ENCODE peak calls at places on chromosomes 1 and 21, in six cellular contexts. G, K, Y, T, R and Q are unnamed samples.
A peak's percentile ranks its signal among the peaks of the same experiment; 100 is the strongest.

GRCh38 chr1:86500731-86501130 is 32.0 kb downstream of the CLCA1 start:
- DNase-seq in G (no peak), K (no peak), Y (no peak), T (no peak), R (no peak), Q (no peak)

GRCh38 chr1:6281511-6282402 is 20.9 kb upstream of the GPR153 start:
- DNase-seq in G (no peak), K (no peak), Y (no peak), T (no peak), R (no peak), Q (no peak)

GRCh38 chr21:14602418-14602987 is 56.4 kb upstream of the SAMSN1 start:
- DNase-seq in G (no peak), K (no peak), Y (no peak), T (no peak), R (no peak), Q (no peak)

GRCh38 chr1:1337793-1338147 is 6.7 kb downstream of the TAS1R3 start:
- DNase-seq in G (no peak), K (no peak), Y (no peak), T (peak; percentile 93), R (no peak), Q (peak; percentile 91)

GRCh38 chr21:45309541-45310381 is 22.1 kb upstream of the POFUT2 start:
- DNase-seq in G (peak; percentile 29), K (no peak), Y (no peak), T (no peak), R (no peak), Q (peak; percentile 43)

GRCh38 chr1:203287109-203287893 is 18.0 kb upstream of the BTG2 start:
- DNase-seq in G (peak; percentile 55), K (peak; percentile 62), Y (peak; percentile 55), T (peak; percentile 87), R (peak; percentile 98), Q (peak; percentile 71)

GRCh38 chr1:153228481-153228880 is 11.1 kb downstream of the PRR9 start:
- DNase-seq in G (no peak), K (no peak), Y (no peak), T (no peak), R (no peak), Q (no peak)

GRCh38 chr1:33181906-33182305 is at the start of gene TRIM62:
- DNase-seq in G (peak; percentile 91), K (peak; percentile 75), Y (peak; percentile 48), T (peak; percentile 99), R (no peak), Q (peak; percentile 93)

GRCh38 chr1:160357286-160358002 is 9.4 kb upstream of the NHLH1 start:
- DNase-seq in G (no peak), K (no peak), Y (no peak), T (no peak), R (no peak), Q (no peak)

GRCh38 chr1:187838335-187839293 is 1009.9 kb downstream of the PLA2G4A start:
- DNase-seq in G (no peak), K (no peak), Y (no peak), T (no peak), R (no peak), Q (no peak)

GRCh38 chr1:32702599-32703478 is at the start of gene SYNC:
- DNase-seq in G (peak; percentile 77), K (no peak), Y (no peak), T (peak; percentile 98), R (no peak), Q (peak; percentile 67)

GRCh38 chr1:165355977-165356811 is at the start of gene LMX1A:
- DNase-seq in G (no peak), K (no peak), Y (no peak), T (no peak), R (no peak), Q (peak; percentile 84)

GRCh38 chr1:119675349-119676343 is 27.6 kb upstream of the ZNF697 start:
- DNase-seq in G (peak; percentile 38), K (peak; percentile 85), Y (peak; percentile 22), T (peak; percentile 86), R (peak; percentile 42), Q (peak; percentile 92)

GRCh38 chr1:1918901-1919303 is at the start of gene TMEM52:
- DNase-seq in G (no peak), K (peak; percentile 60), Y (no peak), T (peak; percentile 95), R (no peak), Q (no peak)

GRCh38 chr21:43585924-43586411 is 73.3 kb downstream of the HSF2BP start:
- DNase-seq in G (no peak), K (peak; percentile 92), Y (no peak), T (no peak), R (no peak), Q (peak; percentile 75)

GRCh38 chr1:76254165-76255043 is 179.9 kb downstream of the ST6GALNAC3 start:
- DNase-seq in G (no peak), K (no peak), Y (no peak), T (no peak), R (no peak), Q (no peak)

GRCh38 chr1:173393655-173393993 is 83.5 kb upstream of the PRDX6 start:
- DNase-seq in G (no peak), K (no peak), Y (no peak), T (no peak), R (no peak), Q (no peak)

GRCh38 chr1:8222789-8223188 is 95.1 kb upstream of the SLC45A1 start:
- DNase-seq in G (no peak), K (no peak), Y (no peak), T (no peak), R (no peak), Q (no peak)

GRCh38 chr1:3054474-3054873 is 14.5 kb upstream of the PRDM16 start:
- DNase-seq in G (peak; percentile 5), K (no peak), Y (no peak), T (no peak), R (no peak), Q (no peak)

GRCh38 chr1:3055051-3055450 is 14.0 kb upstream of the PRDM16 start:
- DNase-seq in G (no peak), K (no peak), Y (no peak), T (no peak), R (no peak), Q (no peak)

GRCh38 chr1:3058263-3059030 is 10.6 kb upstream of the PRDM16 start:
- DNase-seq in G (no peak), K (no peak), Y (no peak), T (no peak), R (no peak), Q (no peak)

GRCh38 chr1:3053986-3054385 is 15.0 kb upstream of the PRDM16 start:
- DNase-seq in G (no peak), K (no peak), Y (no peak), T (no peak), R (no peak), Q (peak; percentile 13)

DNA sequence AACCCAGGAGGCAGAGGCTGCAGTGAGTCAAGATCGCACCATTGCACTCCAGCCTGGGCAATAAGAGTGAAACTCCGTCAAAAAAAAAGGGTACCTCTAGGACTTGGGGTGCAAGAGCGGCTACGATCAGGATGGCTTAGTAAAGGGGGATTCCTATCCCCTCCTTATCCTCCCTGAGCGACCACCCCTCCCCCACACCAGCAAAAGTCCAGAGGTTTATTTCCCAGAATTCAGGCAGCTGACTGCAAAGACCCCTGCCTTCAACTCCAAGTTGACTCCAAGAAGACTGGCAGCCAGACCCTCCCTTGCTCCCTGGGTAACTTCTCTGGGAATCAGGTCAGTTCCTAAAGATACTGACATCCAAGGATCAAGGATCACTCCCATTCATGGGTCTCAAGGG is 12.4 kb upstream of the PRDM16 start:
- DNase-seq in G (no peak), K (no peak), Y (no peak), T (no peak), R (no peak), Q (no peak)
- H3K27me3 ChIP-seq in G (peaks cover 39% of the 10 kb centered on the region), K (no peaks in the 10 kb centered on the region), Y (no peaks in the 10 kb centered on the region), T (peaks cover 9% of the 10 kb centered on the region), R (no peaks in the 10 kb centered on the region), Q (peaks cover 50% of the 10 kb centered on the region)

DNA sequence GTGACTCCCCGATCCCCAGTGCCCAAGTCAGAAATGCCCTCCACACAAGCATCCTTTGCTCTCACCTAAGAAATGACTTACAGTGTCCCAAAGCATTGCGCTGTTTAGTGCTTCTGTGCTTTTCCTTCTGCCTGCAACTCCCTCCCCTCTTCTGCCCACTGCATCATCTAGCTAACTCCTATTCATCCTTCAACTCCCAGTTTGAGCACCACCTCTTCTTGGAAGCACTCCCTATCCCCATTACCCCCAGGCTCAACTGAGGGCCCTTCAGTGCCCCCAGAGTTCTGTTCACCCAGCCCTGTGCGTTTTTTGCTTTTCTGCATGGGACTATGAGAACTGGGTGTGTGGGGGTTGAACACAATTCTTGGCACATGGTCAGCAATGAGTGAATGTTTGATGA is 10.0 kb downstream of the KCNQ4 start:
- DNase-seq in G (no peak), K (no peak), Y (no peak), T (no peak), R (no peak), Q (no peak)
- H3K27me3 ChIP-seq in G (no peaks in the 10 kb centered on the region), K (no peaks in the 10 kb centered on the region), Y (no peaks in the 10 kb centered on the region), T (no peaks in the 10 kb centered on the region), R (no peaks in the 10 kb centered on the region), Q (no peaks in the 10 kb centered on the region)

DNA sequence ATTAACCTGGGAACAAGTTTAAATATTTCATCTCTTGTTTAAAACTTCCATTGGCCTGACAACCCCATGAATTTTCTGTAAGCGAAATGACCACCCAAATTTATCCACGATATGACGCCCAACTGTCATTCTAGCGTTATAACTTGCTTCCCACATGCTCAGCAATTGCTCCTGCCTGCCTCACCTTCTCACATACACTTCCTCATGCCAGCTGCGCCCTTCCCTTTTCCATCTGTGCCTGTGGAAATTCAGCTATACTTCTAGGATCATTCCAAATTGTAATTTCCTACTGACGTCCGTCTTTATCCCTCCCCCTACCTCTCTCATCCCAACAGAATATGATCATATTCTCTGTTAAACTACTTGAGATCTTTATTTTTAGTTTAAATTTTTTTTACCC is 248.0 kb downstream of the RGS7 start:
- DNase-seq in G (no peak), K (no peak), Y (no peak), T (no peak), R (no peak), Q (no peak)
- H3K27me3 ChIP-seq in G (no peaks in the 10 kb centered on the region), K (no peaks in the 10 kb centered on the region), Y (no peaks in the 10 kb centered on the region), T (no peaks in the 10 kb centered on the region), R (no peaks in the 10 kb centered on the region), Q (no peaks in the 10 kb centered on the region)

DNA sequence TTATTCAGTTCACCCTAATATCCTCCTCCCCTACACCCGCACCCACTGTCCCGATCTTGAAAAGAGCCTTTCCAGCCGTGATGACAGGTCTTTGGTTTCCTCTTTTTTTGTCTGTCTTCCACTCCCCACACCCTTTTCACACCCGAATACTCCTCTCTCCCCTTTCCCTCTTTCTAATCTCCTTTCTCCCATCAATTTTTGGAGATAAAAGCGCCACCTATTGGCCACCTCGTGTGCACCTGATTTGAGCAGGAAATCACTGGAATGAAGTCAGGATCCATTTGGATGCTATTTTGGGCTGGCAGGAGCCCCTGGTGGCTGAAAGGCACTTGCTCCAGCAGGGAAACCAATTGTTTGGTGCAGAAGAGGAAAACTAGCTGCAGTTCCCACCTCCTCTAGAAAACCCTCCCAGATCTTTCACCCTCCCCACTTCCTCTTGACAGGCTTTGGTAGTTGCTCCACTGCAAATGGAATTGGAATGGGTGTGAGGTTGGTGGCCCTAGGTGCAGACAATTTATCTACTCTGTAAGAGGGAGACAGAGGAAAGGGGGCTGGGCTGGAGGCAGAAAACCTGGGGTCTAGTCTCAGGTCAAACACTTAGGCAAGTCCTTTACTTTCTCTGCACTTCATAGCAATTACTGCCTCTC is 8.4 kb downstream of the FOXE3 start:
- DNase-seq in G (no peak), K (no peak), Y (no peak), T (peak; percentile 72), R (no peak), Q (peak; percentile 93)
- H3K27me3 ChIP-seq in G (peaks cover 99% of the 10 kb centered on the region), K (no peaks in the 10 kb centered on the region), Y (peaks cover 10% of the 10 kb centered on the region), T (peaks cover 31% of the 10 kb centered on the region), R (no peaks in the 10 kb centered on the region), Q (peaks cover 54% of the 10 kb centered on the region)